ENCODE peak calls at places on chromosomes 4 and X, in eight cellular contexts. T is AG04450, I is SK-N-SH, G is heart right ventricle, B is astrocyte, J is transverse colon, Z is HepG2, P is MM.1S. O is an unnamed sample.
A peak's percentile ranks its signal among the peaks of the same experiment; 100 is the strongest.

GRCh38 chr4:7251321-7251720 is 59.0 kb downstream of the SORCS2 start:
- DNase-seq in T (no peak), I (no peak), G (no peak), B (no peak), J (no peak), Z (no peak), P (no peak), O (no peak)

GRCh38 chr4:174080361-174080760 is 203.1 kb downstream of the FBXO8 start:
- DNase-seq in T (no peak), I (no peak), G (no peak), B (no peak), J (no peak), Z (no peak), P (no peak), O (no peak)

GRCh38 chrX:16730450-16730849 is 11.0 kb downstream of the SYAP1 start:
- DNase-seq in T (no peak), I (no peak), G (no peak), B (no peak), J (no peak), Z (no peak), P (no peak), O (no peak)

GRCh38 chr4:37890501-37891220 is at the start of gene TBC1D1:
- DNase-seq in T (no peak), I (peak; percentile 69), G (peak; percentile 74), B (no peak), J (peak; percentile 81), Z (no peak), P (peak; percentile 57), O (peak; percentile 80)

GRCh38 chrX:84320606-84321005 is 132.6 kb upstream of the RPS6KA6 start:
- DNase-seq in T (no peak), I (no peak), G (no peak), B (peak; percentile 47), J (no peak), Z (no peak), P (no peak), O (no peak)

GRCh38 chrX:1852082-1852481 is 237.2 kb downstream of the ASMT start:
- DNase-seq in T (no peak), I (no peak), G (peak; percentile 7), B (no peak), J (no peak), Z (no peak), P (no peak), O (no peak)

GRCh38 chrX:102154218-102154860 is 1.4 kb downstream of the BEX5 start:
- DNase-seq in T (no peak), I (peak; percentile 16), G (no peak), B (no peak), J (peak; percentile 9), Z (no peak), P (peak; percentile 8), O (no peak)

GRCh38 chr4:110852793-110853192 is 229.9 kb upstream of the PITX2 start:
- DNase-seq in T (no peak), I (no peak), G (no peak), B (no peak), J (no peak), Z (no peak), P (no peak), O (no peak)

GRCh38 chrX:70049925-70050324 is at the start of gene AWAT2:
- DNase-seq in T (no peak), I (no peak), G (no peak), B (no peak), J (no peak), Z (no peak), P (no peak), O (no peak)

GRCh38 chr4:119646347-119647071 is 17.9 kb upstream of the PDE5A start:
- DNase-seq in T (no peak), I (no peak), G (peak; percentile 49), B (peak; percentile 79), J (peak; percentile 25), Z (no peak), P (no peak), O (no peak)

DNA sequence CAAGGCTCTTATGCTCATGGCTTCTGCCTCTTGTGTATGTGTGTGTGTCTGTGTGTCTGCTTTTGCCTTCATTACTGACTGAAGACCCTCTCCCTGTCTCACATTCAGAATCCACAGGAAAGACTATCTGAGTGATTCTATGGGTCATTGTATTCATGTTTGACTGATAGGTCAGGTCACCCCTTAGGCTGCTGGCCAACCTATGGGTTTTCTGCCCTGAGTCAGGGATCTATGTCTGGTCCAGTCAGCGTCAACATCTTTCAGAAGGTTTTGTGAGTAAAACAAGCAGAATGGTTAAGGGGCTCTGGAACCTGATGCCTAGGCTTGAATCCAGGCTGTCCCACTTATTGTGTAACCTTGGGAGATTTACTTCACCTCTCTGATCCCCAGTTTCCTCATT is 30.5 kb downstream of the NHSL2 start:
- DNase-seq in T (no peak), I (no peak), G (no peak), B (peak; percentile 33), J (no peak), Z (no peak), P (no peak), O (no peak)
- H3K9me3 ChIP-seq in T (no peaks in the 10 kb centered on the region), I (no peaks in the 10 kb centered on the region), G (no peaks in the 10 kb centered on the region), B (no peaks in the 10 kb centered on the region), J (no peaks in the 10 kb centered on the region), Z (no peaks in the 10 kb centered on the region), P (no peaks in the 10 kb centered on the region), O (no peaks in the 10 kb centered on the region)

GRCh38 chr4:86909540-86909939 is 17.3 kb upstream of the C4orf36 start:
- DNase-seq in T (no peak), I (no peak), G (no peak), B (no peak), J (no peak), Z (no peak), P (no peak), O (no peak)

GRCh38 chr4:86909945-86910344 is 17.7 kb upstream of the C4orf36 start:
- DNase-seq in T (no peak), I (no peak), G (no peak), B (no peak), J (no peak), Z (no peak), P (no peak), O (no peak)

GRCh38 chr4:86910820-86911684 is 18.8 kb upstream of the C4orf36 start:
- DNase-seq in T (no peak), I (no peak), G (no peak), B (peak; percentile 25), J (no peak), Z (no peak), P (no peak), O (no peak)

DNA sequence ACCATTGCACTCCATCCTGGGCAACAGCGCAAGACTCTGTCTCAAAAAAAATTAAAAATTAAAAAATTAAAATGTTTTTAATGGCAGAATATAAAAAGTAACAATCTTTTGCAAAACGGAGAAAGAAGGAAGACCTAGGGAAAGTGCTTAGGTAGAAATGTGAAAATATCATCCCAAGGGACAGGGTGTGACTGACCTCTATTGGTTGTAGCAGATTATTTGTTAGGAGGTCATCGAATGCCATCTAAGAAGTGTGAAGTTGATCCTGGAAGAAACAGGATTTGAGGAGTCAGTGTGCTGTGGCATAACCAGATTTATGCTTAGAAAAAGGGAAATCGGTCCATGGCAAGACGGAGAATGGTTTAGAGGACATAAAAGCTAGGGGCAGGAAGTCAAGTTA is 18.1 kb upstream of the C4orf36 start:
- DNase-seq in T (no peak), I (no peak), G (no peak), B (no peak), J (no peak), Z (no peak), P (no peak), O (no peak)
- TF ChIP-seq CTCF in T (no peak), I (peak; percentile 15), G (no peak), B (no peak), J (no peak), Z (no peak), P (no peak), O (no peak)

DNA sequence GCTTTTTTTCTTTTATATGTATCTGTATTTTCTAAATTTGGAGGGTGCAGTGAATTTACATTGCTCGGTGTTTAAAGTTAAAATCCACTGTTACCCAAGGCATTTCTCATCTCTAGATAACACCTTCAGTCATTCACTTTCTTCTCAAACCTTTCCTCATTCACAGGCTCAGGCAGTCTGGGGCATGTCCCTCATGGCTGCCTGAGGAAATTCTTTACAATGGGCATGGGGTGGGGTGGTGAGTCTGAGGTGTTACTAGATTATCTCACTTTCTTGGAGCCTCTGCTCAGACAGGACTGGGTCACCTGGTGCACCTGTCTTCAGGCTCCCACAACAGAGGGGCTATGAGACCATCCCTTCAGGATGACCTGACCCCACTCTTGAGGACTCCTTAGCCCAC is 17.4 kb downstream of the CCDC149 start:
- DNase-seq in T (no peak), I (no peak), G (no peak), B (no peak), J (no peak), Z (no peak), P (no peak), O (no peak)
- H3K27ac ChIP-seq in T (no peak overlapping the region), I (no peak overlapping the region), G (no peak overlapping the region), B (no peak overlapping the region), J (no peak overlapping the region), Z (no peak overlapping the region), P (no peak overlapping the region), O (no peak overlapping the region)

GRCh38 chrX:66023726-66024467 is 16.0 kb downstream of the VSIG4 start:
- DNase-seq in T (no peak), I (no peak), G (no peak), B (no peak), J (no peak), Z (no peak), P (no peak), O (no peak)

GRCh38 chrX:66021407-66021757 is 18.5 kb downstream of the VSIG4 start:
- DNase-seq in T (no peak), I (no peak), G (no peak), B (no peak), J (no peak), Z (no peak), P (no peak), O (no peak)

GRCh38 chrX:66022742-66023725 is 16.8 kb downstream of the VSIG4 start:
- DNase-seq in T (no peak), I (no peak), G (no peak), B (no peak), J (no peak), Z (no peak), P (no peak), O (no peak)

GRCh38 chrX:66020578-66021406 is 19.1 kb downstream of the VSIG4 start:
- DNase-seq in T (no peak), I (no peak), G (no peak), B (no peak), J (no peak), Z (no peak), P (no peak), O (no peak)

DNA sequence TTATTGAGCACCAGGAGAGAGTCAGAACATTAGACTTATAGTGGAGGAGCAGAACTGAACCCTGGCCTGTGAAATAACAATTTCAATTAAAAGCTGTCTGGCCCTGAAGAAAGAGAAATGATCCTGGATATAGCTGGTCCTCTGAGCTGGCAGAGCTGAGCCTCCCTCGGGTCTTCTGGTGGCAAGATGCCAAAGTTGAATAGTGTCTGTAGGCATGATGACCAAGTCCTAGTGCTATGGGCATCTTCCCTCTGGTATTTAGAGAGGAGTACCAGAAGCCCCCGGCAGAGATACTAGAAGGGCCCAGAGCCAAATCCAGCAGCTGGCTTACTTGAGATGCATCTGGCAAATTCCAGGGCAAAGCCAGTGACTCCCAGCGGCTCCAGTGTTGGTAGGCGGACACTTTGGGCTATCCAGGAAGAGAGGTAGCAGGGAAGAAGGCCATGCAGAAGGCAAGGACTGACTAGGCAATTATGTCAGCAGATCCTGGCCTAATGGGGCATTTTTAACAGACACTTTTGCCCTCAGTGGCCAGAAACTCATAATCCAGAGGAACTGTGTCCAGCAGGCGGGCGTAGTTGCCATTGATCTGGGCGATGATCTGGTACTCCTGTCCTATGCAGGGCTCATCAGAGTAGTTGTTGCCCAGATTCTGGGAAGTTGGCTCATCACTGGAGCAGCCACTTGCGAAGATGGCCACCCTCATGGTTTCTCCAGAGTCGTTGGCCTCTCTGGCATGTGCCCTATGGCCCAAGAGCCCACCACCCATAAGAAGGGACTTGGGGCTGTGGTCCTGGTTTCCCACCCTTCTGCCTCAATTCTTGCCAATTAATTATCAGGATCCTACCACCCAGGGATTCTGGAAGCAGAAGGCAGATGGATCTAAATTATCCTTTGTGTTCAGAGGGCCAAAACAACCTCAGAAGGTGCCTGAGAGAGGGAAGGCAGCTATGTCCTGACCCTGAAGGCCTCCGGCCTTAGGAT is 17.8 kb downstream of the VSIG4 start:
- DNase-seq in T (no peak), I (no peak), G (no peak), B (no peak), J (no peak), Z (no peak), P (no peak), O (no peak)
- H3K9me3 ChIP-seq in T (no peaks in the 10 kb centered on the region), I (no peaks in the 10 kb centered on the region), G (no peaks in the 10 kb centered on the region), B (no peaks in the 10 kb centered on the region), J (no peaks in the 10 kb centered on the region), Z (no peaks in the 10 kb centered on the region), P (no peaks in the 10 kb centered on the region), O (no peaks in the 10 kb centered on the region)